ENCODE peak calls at places on chromosome 12, in eight cellular contexts. W is psoas muscle, N is prostate gland, M is hepatocyte, O is body of pancreas, X is GM23338, L is K562, T is foreskin keratinocyte. Z is an unnamed sample.

GRCh38 chr12:5377997-5378596 is 53.8 kb upstream of the NTF3 start:
- DNase-seq in W (no peak), O (peak; percentile 23), X (no peak), L (no peak), N (peak; percentile 82), T (no peak), M (peak; percentile 49), Z (no peak)

GRCh38 chr12:15712823-15713663 is 76.1 kb downstream of the EPS8 start:
- DNase-seq in T (no peak), W (no peak), X (no peak), L (no peak), N (no peak), O (peak; percentile 72), M (peak; percentile 33), Z (peak; percentile 34)

GRCh38 chr12:16435875-16436554 is 88.6 kb downstream of the MGST1 start:
- DNase-seq in M (no peak), T (no peak), W (no peak), L (no peak), X (no peak), O (no peak), N (peak; percentile 5), Z (no peak)

GRCh38 chr12:241266-241665 is 21.4 kb downstream of the SLC6A13 start:
- DNase-seq in T (no peak), W (no peak), X (no peak), M (no peak), L (no peak), O (no peak), N (no peak), Z (no peak)

GRCh38 chr12:22678175-22678574 is 53.2 kb downstream of the ETNK1 start:
- DNase-seq in L (no peak), T (no peak), X (no peak), W (no peak), M (no peak), O (no peak), N (no peak), Z (no peak)

GRCh38 chr12:793037-793436 is 40.7 kb downstream of the WNK1 start:
- DNase-seq in M (no peak), L (no peak), O (no peak), T (no peak), W (no peak), X (no peak), N (no peak), Z (no peak)

GRCh38 chr12:130199536-130200390 is 37.5 kb downstream of the FZD10 start:
- DNase-seq in N (no peak), L (no peak), W (no peak), T (no peak), X (no peak), O (no peak), M (no peak), Z (no peak)

GRCh38 chr12:122942609-122943008 is 23.7 kb downstream of the ABCB9 start:
- DNase-seq in O (no peak), W (no peak), N (no peak), L (no peak), M (no peak), X (no peak), T (no peak), Z (no peak)

GRCh38 chr12:11758838-11759509 is 109.5 kb downstream of the ETV6 start:
- DNase-seq in T (no peak), O (no peak), M (no peak), W (no peak), L (no peak), X (no peak), N (no peak), Z (peak; percentile 76)

GRCh38 chr12:5499566-5500325 is 67.8 kb downstream of the NTF3 start:
- DNase-seq in O (no peak), T (no peak), M (peak; percentile 63), X (no peak), N (no peak), W (no peak), L (no peak), Z (no peak)

GRCh38 chr12:32033411-32033810 is 73.2 kb upstream of the BICD1 start:
- DNase-seq in O (no peak), X (no peak), N (no peak), L (no peak), W (no peak), T (no peak), M (peak; percentile 11), Z (no peak)

GRCh38 chr12:116400671-116401357 is 123.3 kb upstream of the MED13L start:
- DNase-seq in T (no peak), X (no peak), L (no peak), N (no peak), M (no peak), W (no peak), O (no peak), Z (no peak)

GRCh38 chr12:132774159-132774558 is 12.5 kb upstream of the ANKLE2 start:
- DNase-seq in N (no peak), M (no peak), X (no peak), T (no peak), W (no peak), L (no peak), O (no peak), Z (no peak)

GRCh38 chr12:132774646-132775275 is 13.1 kb upstream of the ANKLE2 start:
- DNase-seq in T (no peak), X (no peak), L (no peak), M (no peak), O (no peak), N (no peak), W (no peak), Z (no peak)

GRCh38 chr12:132773077-132774020 is 11.7 kb upstream of the ANKLE2 start:
- DNase-seq in O (no peak), T (no peak), N (no peak), M (no peak), W (no peak), X (no peak), L (no peak), Z (no peak)

GRCh38 chr12:132771126-132771838 is 9.7 kb upstream of the ANKLE2 start:
- DNase-seq in N (no peak), M (no peak), T (no peak), L (no peak), X (no peak), W (no peak), O (no peak), Z (no peak)

DNA sequence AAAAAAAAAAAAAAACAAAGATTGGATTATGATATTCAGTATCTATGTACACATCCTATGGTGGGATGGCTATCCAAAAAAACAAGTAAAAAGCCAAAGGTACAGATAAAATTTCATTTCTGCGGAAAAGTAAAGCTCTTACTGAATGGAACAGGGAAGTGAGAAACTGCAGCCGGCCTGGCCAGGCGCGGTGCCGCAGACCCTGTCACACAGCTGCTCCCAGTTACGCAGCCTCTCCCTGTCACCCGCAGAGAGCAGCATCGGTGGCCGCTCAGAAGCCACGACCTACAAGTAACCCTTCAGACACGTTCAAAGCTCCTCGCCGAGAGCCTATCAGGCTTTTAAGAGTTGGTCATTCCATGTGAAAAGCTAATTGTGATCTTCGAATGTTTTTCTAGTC is 10.9 kb upstream of the ANKLE2 start:
- DNase-seq in L (no peak), X (no peak), T (no peak), N (no peak), O (no peak), W (no peak), M (no peak), Z (no peak)
- H3K4me1 ChIP-seq in L (peaks cover 19% of the 10 kb centered on the region), X (no peaks in the 10 kb centered on the region), T (peaks cover 4% of the 10 kb centered on the region), N (no peaks in the 10 kb centered on the region), O (no peaks in the 10 kb centered on the region), W (peaks cover 9% of the 10 kb centered on the region), M (no peaks in the 10 kb centered on the region), Z (peaks cover 4% of the 10 kb centered on the region)

GRCh38 chr12:57892232-57892987 is 45.9 kb upstream of the CTDSP2 start:
- DNase-seq in N (no peak), T (no peak), X (no peak), O (no peak), M (no peak), W (no peak), L (peak; percentile 52), Z (no peak)
- TF ChIP-seq CTCF in N (no peak), T (no peak), X (no peak), O (no peak), M (no peak), W (no peak), L (no peak), Z (no peak)

GRCh38 chr12:52145228-52145940 is 46.4 kb downstream of the KRT80 start:
- DNase-seq in L (no peak), X (no peak), T (no peak), M (no peak), N (no peak), O (no peak), W (no peak), Z (no peak)

GRCh38 chr12:52146822-52147366 is 44.9 kb downstream of the KRT80 start:
- DNase-seq in T (no peak), N (no peak), O (peak; percentile 33), X (no peak), M (no peak), L (no peak), W (no peak), Z (no peak)

GRCh38 chr12:52144512-52145227 is 47.1 kb downstream of the KRT80 start:
- DNase-seq in M (no peak), L (no peak), X (no peak), N (no peak), O (no peak), W (no peak), T (no peak), Z (no peak)

GRCh38 chr12:52147367-52147972 is 44.3 kb downstream of the KRT80 start:
- DNase-seq in L (peak; percentile 77), W (peak; percentile 95), N (peak; percentile 98), T (peak; percentile 98), M (peak; percentile 95), O (peak; percentile 98), X (no peak), Z (peak; percentile 96)

GRCh38 chr12:52145941-52146821 is 45.6 kb downstream of the KRT80 start:
- DNase-seq in T (no peak), W (no peak), O (no peak), N (no peak), X (no peak), M (no peak), L (no peak), Z (no peak)
- H3K4me1 ChIP-seq in T (peaks cover 59% of the 10 kb centered on the region), W (peaks cover 21% of the 10 kb centered on the region), O (peaks cover 30% of the 10 kb centered on the region), N (peaks cover 57% of the 10 kb centered on the region), X (peaks cover 4% of the 10 kb centered on the region), M (peaks cover 43% of the 10 kb centered on the region), L (peaks cover 35% of the 10 kb centered on the region), Z (peaks cover 7% of the 10 kb centered on the region)

DNA sequence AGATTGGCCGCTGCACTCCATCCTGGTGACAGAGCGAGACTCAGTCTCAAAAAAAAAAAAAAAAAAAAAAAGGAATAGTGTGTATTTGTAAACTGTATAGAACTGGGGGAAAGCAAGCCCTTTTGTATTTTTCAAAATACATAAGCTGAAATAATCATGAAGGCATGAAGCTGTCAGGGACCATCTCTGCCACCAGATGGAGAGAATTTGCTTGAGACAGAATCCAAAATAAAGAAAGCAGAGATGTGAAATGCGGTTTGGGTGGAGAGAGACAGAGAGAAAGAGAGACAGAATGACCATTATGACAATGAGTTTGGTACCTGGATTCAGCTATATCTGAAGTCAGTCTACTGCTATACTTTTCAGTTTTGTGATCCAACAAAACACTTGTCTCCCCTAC is 155.7 kb upstream of the LRIG3 start:
- DNase-seq in N (no peak), O (no peak), W (no peak), L (no peak), X (no peak), T (no peak), M (no peak), Z (no peak)
- TF ChIP-seq CTCF in N (no peak), O (no peak), W (no peak), L (no peak), X (no peak), T (peak; percentile 40), M (no peak), Z (no peak)